ENCODE peak calls at places on chromosomes 7 and 10, in seven cellular contexts. K is EH; Z is fibroblast of the conjunctiva; R is aorta; T is mesothelial cell of epicardium; A is stimulated activated CD4-positive, alpha-beta T cell treated with anti-CD3 and anti-CD28 coated beads, Interleukin-1b, Interleukin-23, amount 100 ng/mL, for 24 hours; H is cardiac muscle cell. Y is an unnamed sample.

GRCh38 chr7:116089293-116089692 is 58.7 kb upstream of the TFEC start:
- DNase-seq in K (peak; percentile 4), Z (no peak), R (no peak), T (no peak), A (no peak), H (no peak), Y (no peak)

GRCh38 chr7:117116221-117116620 is 162.9 kb downstream of the ST7 start:
- DNase-seq in K (no peak), Z (no peak), R (no peak), T (no peak), A (no peak), H (no peak), Y (no peak)

GRCh38 chr7:29564455-29565185 is 985 bp downstream of the PRR15 start:
- DNase-seq in K (peak; percentile 60), Z (peak; percentile 33), R (peak; percentile 75), T (no peak), A (no peak), H (peak; percentile 78), Y (peak; percentile 70)

GRCh38 chr7:93048136-93048930 is 69.4 kb downstream of the SAMD9 start:
- DNase-seq in K (peak; percentile 75), Z (no peak), R (no peak), T (no peak), A (no peak), H (no peak), Y (no peak)

GRCh38 chr10:110918633-110919348 is at the start of gene BBIP1:
- DNase-seq in K (peak; percentile 100), Z (peak; percentile 100), R (no peak), T (no peak), A (peak; percentile 57), H (peak; percentile 100), Y (peak; percentile 99)

GRCh38 chr10:12484945-12485805 is 135.8 kb downstream of the CAMK1D start:
- DNase-seq in K (peak; percentile 1), Z (no peak), R (peak; percentile 76), T (no peak), A (peak; percentile 3), H (peak; percentile 17), Y (peak; percentile 9)

GRCh38 chr10:53463539-53463938 is 691.0 kb upstream of the MBL2 start:
- DNase-seq in K (no peak), Z (no peak), R (no peak), T (no peak), A (no peak), H (no peak), Y (no peak)

GRCh38 chr7:947391-948210 is 6.9 kb downstream of the ADAP1 start:
- DNase-seq in K (no peak), Z (no peak), R (peak; percentile 44), T (no peak), A (no peak), H (no peak), Y (no peak)